ENCODE peak calls at places on chromosomes 5 and 9, in five cellular contexts. I is fibroblast of lung, V is aorta, L is IMR-90, E is stomach. F is an unnamed sample. For H3K4me1, the result is how much of the 10 kb centered on the place peaks cover.

GRCh38 chr9:121505903-121506640 is 6.4 kb upstream of the GGTA1 start:
- DNase-seq in I (no peak), V (no peak), L (no peak), E (no peak), F (no peak)

GRCh38 chr5:35129921-35130485 is 82.3 kb upstream of the AGXT2 start:
- DNase-seq in I (peak), V (no peak), L (peak), E (peak), F (no peak)

GRCh38 chr5:169895876-169896275 is 84.4 kb downstream of the INSYN2B start:
- DNase-seq in I (peak), V (peak), L (peak), E (no peak), F (no peak)

GRCh38 chr5:103774736-103775135 is 212.1 kb upstream of the NUDT12 start:
- DNase-seq in I (peak), V (no peak), L (peak), E (no peak), F (no peak)

GRCh38 chr5:137400571-137400970 is 98.6 kb downstream of the SPOCK1 start:
- DNase-seq in I (no peak), V (no peak), L (no peak), E (no peak), F (no peak)

GRCh38 chr9:137589441-137590122 is 730 bp downstream of the ZMYND19 start:
- DNase-seq in I (peak), V (no peak), L (no peak), E (no peak), F (no peak)

GRCh38 chr5:93130623-93131022 is 450.4 kb downstream of the NR2F1-AS1 start:
- DNase-seq in I (peak), V (no peak), L (no peak), E (no peak), F (no peak)

GRCh38 chr9:121156263-121156731 is 45.4 kb downstream of the RAB14 start:
- DNase-seq in I (peak), V (no peak), L (peak), E (no peak), F (no peak)

GRCh38 chr5:134626369-134627014 is 6.1 kb downstream of the SAR1B start:
- DNase-seq in I (no peak), V (no peak), L (peak), E (no peak), F (no peak)

GRCh38 chr5:31944683-31945445 is 229.3 kb downstream of the GOLPH3 start:
- DNase-seq in I (no peak), V (no peak), L (no peak), E (peak), F (no peak)

GRCh38 chr9:82443312-82443711 is 454.7 kb downstream of the SPATA31D1 start:
- DNase-seq in I (no peak), V (no peak), L (no peak), E (no peak), F (no peak)

GRCh38 chr5:60487885-60488425 is 212.0 kb downstream of the DEPDC1B start:
- DNase-seq in I (no peak), V (no peak), L (no peak), E (peak), F (no peak)

GRCh38 chr5:151150484-151151262 is 6.9 kb downstream of the ANXA6 start:
- DNase-seq in I (peak), V (peak), L (peak), E (peak), F (peak)

GRCh38 chr5:11803436-11803835 is 100.8 kb downstream of the CTNND2 start:
- DNase-seq in I (no peak), V (no peak), L (no peak), E (no peak), F (no peak)

GRCh38 chr5:115246361-115246991 is 16.2 kb downstream of the PGGT1B start:
- DNase-seq in I (peak), V (no peak), L (peak), E (no peak), F (no peak)

GRCh38 chr5:160231789-160232342 is 2.6 kb downstream of the FABP6 start:
- DNase-seq in I (peak), V (no peak), L (peak), E (no peak), F (no peak)

GRCh38 chr5:134410822-134411221 is 859 bp downstream of the CDKN2AIPNL start:
- DNase-seq in I (no peak), V (no peak), L (no peak), E (no peak), F (no peak)

GRCh38 chr9:138104251-138105122 is 226.9 kb downstream of the CACNA1B start:
- DNase-seq in I (no peak), V (no peak), L (no peak), E (no peak), F (no peak)

GRCh38 chr5:10218658-10219057 is 31.0 kb downstream of the ATPSCKMT start:
- DNase-seq in I (no peak), V (no peak), L (no peak), E (no peak), F (no peak)

GRCh38 chr5:68544656-68545565 is 329.4 kb downstream of the PIK3R1 start:
- DNase-seq in I (peak), V (no peak), L (peak), E (no peak), F (no peak)

GRCh38 chr9:71121275-71122168 is at the start of gene TRPM3:
- DNase-seq in I (no peak), V (no peak), L (no peak), E (no peak), F (no peak)
- H3K4me3 ChIP-seq in I (no peak), V (no peak), L (no peak), E (no peak), F (no peak)

DNA sequence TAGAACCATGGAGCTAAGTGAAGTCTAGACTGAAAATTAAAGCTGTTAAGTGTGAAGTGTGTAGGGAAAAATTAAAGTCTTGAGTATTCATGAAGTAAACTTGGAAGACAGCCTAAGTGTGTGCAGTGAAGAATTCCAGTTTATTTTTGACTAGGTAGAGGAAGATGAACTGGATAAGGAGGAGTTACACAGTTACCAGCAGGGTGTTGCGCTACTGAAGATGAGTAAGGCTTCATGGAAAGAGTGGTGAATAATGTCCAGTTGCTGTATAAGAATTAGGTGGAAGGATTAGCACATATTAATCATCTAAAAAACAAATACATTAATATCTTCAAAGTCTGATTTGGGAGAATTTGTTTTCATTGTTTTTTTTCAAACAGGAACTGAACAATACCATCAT is 5.8 kb upstream of the CHD1 start:
- DNase-seq in I (peak), V (no peak), L (peak), E (no peak), F (no peak)
- H3K27ac ChIP-seq in I (no peak), V (no peak), L (no peak), E (no peak), F (peak)

GRCh38 chr5:102622244-102622643 is 123.4 kb upstream of the SLCO6A1 start:
- DNase-seq in I (no peak), V (no peak), L (no peak), E (no peak), F (no peak)

GRCh38 chr5:102627311-102627710 is 127.8 kb upstream of the PAM start:
- DNase-seq in I (peak), V (no peak), L (peak), E (no peak), F (no peak)

GRCh38 chr5:102625940-102626339 is 127.1 kb upstream of the SLCO6A1 start:
- DNase-seq in I (no peak), V (no peak), L (no peak), E (no peak), F (no peak)

GRCh38 chr5:102625446-102625845 is 126.6 kb upstream of the SLCO6A1 start:
- DNase-seq in I (no peak), V (no peak), L (no peak), E (no peak), F (no peak)

GRCh38 chr5:102623295-102623694 is 124.5 kb upstream of the SLCO6A1 start:
- DNase-seq in I (no peak), V (no peak), L (no peak), E (no peak), F (no peak)
- H3K4me1 ChIP-seq in I (under half), V (under half), L (under half), E (under half), F (under half)

DNA sequence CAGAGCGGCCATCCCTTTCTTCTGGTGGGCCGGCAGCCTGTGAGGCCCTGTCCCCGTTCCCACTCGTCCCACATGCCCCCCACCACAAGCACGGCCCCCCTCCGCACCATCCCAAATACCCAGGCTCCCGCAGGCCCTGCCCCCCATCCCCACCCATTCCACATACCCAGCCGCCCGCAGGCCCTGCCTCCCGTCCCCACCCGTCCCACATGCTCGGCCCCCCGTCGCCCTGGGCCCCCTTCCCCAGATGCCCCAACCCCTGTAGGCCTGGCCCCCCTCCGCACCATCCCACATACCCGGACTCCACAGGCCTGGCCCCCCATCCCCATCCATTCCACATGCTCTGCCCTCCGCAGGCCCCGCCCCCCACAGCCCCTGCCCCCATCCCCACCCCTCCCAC is 11.5 kb downstream of the SLC6A19 start:
- DNase-seq in I (no peak), V (peak), L (no peak), E (no peak), F (no peak)
- H3K4me3 ChIP-seq in I (no peak), V (no peak), L (no peak), E (no peak), F (no peak)

GRCh38 chr9:114591206-114591853 is 3.8 kb downstream of the ATP6V1G1 start:
- DNase-seq in I (no peak), V (no peak), L (no peak), E (no peak), F (no peak)

GRCh38 chr9:114590328-114590727 is 2.8 kb downstream of the ATP6V1G1 start:
- DNase-seq in I (no peak), V (no peak), L (no peak), E (no peak), F (no peak)

GRCh38 chr9:114588150-114588663 is 638 bp downstream of the ATP6V1G1 start:
- DNase-seq in I (peak), V (no peak), L (peak), E (no peak), F (no peak)

GRCh38 chr9:114587345-114588149 is at the start of gene ATP6V1G1:
- DNase-seq in I (peak), V (peak), L (peak), E (peak), F (peak)

GRCh38 chr9:114588671-114589526 is 1.3 kb downstream of the ATP6V1G1 start:
- DNase-seq in I (peak), V (no peak), L (peak), E (no peak), F (no peak)
- H3K27ac ChIP-seq in I (peak), V (no peak), L (peak), E (peak), F (peak)

GRCh38 chr5:177300236-177300880 is 3.2 kb downstream of the RAB24 start:
- DNase-seq in I (peak), V (peak), L (peak), E (peak), F (peak)
- H3K4me1 ChIP-seq in I (under half), V (under half), L (under half), E (half or more), F (half or more)

F was measured in CD4-positive, CD25-positive, alpha-beta regulatory T cell.